ENCODE peak calls at places on chromosomes 6 and 20, in seven cellular contexts. C is heart right ventricle, I is uterus, S is GM23248, T is tibial nerve, V is GM12878, R is upper lobe of right lung. L is an unnamed sample.

GRCh38 chr6:37576336-37576737 is 76.6 kb upstream of the CCDC167 start:
- DNase-seq in C (no peak), I (no peak), S (peak; percentile 85), T (no peak), V (no peak), R (no peak), L (no peak)

GRCh38 chr20:63031251-63032014 is 24.7 kb upstream of the BHLHE23 start:
- DNase-seq in C (peak; percentile 6), I (no peak), S (no peak), T (no peak), V (no peak), R (no peak), L (peak; percentile 41)

GRCh38 chr6:131164506-131164905 is 29.2 kb downstream of the AKAP7 start:
- DNase-seq in C (no peak), I (no peak), S (peak; percentile 62), T (no peak), V (no peak), R (no peak), L (no peak)

GRCh38 chr6:163489584-163489983 is 75.1 kb downstream of the QKI start:
- DNase-seq in C (no peak), I (no peak), S (peak; percentile 23), T (no peak), V (no peak), R (no peak), L (no peak)

GRCh38 chr6:89818977-89819335 is 638 bp downstream of the MDN1 start:
- DNase-seq in C (no peak), I (no peak), S (peak; percentile 56), T (no peak), V (no peak), R (no peak), L (no peak)

GRCh38 chr20:37411408-37412306 is 65.7 kb downstream of the SRC start:
- DNase-seq in C (no peak), I (no peak), S (peak; percentile 36), T (no peak), V (no peak), R (no peak), L (no peak)

GRCh38 chr6:139066080-139066479 is 37.5 kb downstream of the ABRACL start:
- DNase-seq in C (no peak), I (no peak), S (no peak), T (no peak), V (no peak), R (no peak), L (no peak)

GRCh38 chr6:127959869-127960268 is 59.0 kb upstream of the THEMIS start:
- DNase-seq in C (no peak), I (no peak), S (no peak), T (no peak), V (no peak), R (no peak), L (no peak)

GRCh38 chr6:33853736-33854135 is 49.9 kb upstream of the MLN start:
- DNase-seq in C (no peak), I (no peak), S (no peak), T (no peak), V (no peak), R (no peak), L (no peak)
- H3K4me1 ChIP-seq in C (no peaks in the 10 kb centered on the region), I (no peaks in the 10 kb centered on the region), S (no peaks in the 10 kb centered on the region), T (no peaks in the 10 kb centered on the region), V (peaks cover 24% of the 10 kb centered on the region), R (peaks cover 9% of the 10 kb centered on the region), L (no peaks in the 10 kb centered on the region)

GRCh38 chr6:48998574-48998973 is 464.5 kb downstream of the MMUT start:
- DNase-seq in C (no peak), I (no peak), S (no peak), T (no peak), V (no peak), R (no peak), L (no peak)
- H3K27ac ChIP-seq in C (no peak overlapping the region), I (no peak overlapping the region), S (no peak overlapping the region), T (no peak overlapping the region), V (no peak overlapping the region), R (no peak overlapping the region), L (no peak overlapping the region)

GRCh38 chr6:24931296-24931695 is 4.5 kb downstream of the RIPOR2 start:
- DNase-seq in C (no peak), I (no peak), S (peak; percentile 18), T (no peak), V (no peak), R (no peak), L (no peak)

GRCh38 chr6:24932832-24933231 is 2.9 kb downstream of the RIPOR2 start:
- DNase-seq in C (no peak), I (no peak), S (no peak), T (no peak), V (no peak), R (no peak), L (no peak)

GRCh38 chr6:24930386-24930785 is 5.4 kb downstream of the RIPOR2 start:
- DNase-seq in C (no peak), I (peak; percentile 54), S (peak; percentile 51), T (no peak), V (no peak), R (no peak), L (peak; percentile 72)

GRCh38 chr6:24933266-24933665 is 2.5 kb downstream of the RIPOR2 start:
- DNase-seq in C (no peak), I (no peak), S (no peak), T (no peak), V (no peak), R (no peak), L (no peak)

DNA sequence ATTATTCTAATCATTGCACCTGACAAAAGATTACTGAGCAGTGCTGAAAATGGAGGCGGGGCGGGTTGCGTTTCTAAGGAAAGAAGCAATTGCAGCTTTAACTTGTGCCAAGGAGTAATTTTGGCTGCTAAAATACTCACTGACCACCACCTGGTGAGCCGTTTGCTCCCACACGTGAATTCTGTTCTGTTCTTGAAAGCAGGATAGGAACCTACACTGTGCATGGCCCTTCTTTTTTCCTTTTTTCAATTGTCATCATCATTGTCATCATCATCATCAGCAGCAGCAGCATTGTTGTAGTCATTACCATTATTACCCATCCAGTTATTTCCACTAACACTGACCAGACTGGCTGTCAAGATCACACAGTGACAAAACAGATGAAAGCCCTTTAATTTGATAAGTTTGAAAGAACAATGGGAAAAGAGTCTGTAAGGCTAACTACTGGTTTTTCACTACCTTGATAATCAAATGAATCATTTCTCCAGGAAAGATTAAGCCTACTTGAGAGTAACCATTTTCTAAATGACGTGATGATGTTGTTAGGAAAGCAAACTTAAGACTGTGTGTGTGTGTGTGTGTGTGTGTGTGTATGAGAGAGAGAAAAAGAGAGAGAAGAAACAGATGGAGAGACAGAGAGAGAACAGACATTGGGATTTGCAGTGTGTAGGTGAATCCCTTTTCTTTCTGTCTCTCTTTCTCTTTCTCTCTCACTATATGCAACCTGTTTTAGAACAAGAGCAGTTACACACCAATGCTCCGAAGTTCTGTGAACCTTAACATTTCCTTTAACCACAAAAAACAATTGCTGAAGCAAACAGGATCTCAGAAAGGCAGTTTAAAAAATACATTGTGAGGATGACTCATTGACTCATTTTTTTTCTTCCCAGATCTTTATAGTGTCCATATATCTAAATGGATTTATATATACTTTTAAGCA is 3.7 kb downstream of the RIPOR2 start:
- DNase-seq in C (no peak), I (no peak), S (peak; percentile 29), T (no peak), V (peak; percentile 84), R (no peak), L (no peak)
- H3K4me1 ChIP-seq in C (peaks cover 40% of the 10 kb centered on the region), I (peaks cover 8% of the 10 kb centered on the region), S (peaks cover 35% of the 10 kb centered on the region), T (peaks cover 12% of the 10 kb centered on the region), V (peaks cover 52% of the 10 kb centered on the region), R (peaks cover 20% of the 10 kb centered on the region), L (peaks cover 29% of the 10 kb centered on the region)

DNA sequence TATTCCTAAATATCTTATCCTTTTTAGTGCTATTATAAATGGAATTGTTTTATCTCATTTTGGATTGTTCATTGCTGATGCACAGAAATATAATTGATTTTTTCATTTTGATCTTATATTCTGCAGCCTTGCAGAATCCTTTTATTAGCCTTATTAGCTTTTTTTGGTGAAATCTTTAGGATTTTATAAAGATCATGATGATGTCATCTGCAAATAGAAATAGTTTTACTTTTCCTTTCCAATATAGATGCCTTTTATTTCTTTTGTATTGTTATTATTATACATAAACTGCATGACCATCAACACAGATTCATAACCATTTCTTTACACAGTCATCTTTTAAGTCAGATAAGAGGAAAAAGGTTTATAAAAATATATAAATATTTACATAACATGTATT is 16.9 kb upstream of the PSMF1 start:
- DNase-seq in C (no peak), I (no peak), S (no peak), T (no peak), V (no peak), R (no peak), L (no peak)
- H3K27ac ChIP-seq in C (no peak overlapping the region), I (no peak overlapping the region), S (no peak overlapping the region), T (no peak overlapping the region), V (no peak overlapping the region), R (no peak overlapping the region), L (no peak overlapping the region)

GRCh38 chr20:47204746-47205122 is 151.8 kb downstream of the ZMYND8 start:
- DNase-seq in C (no peak), I (no peak), S (no peak), T (no peak), V (no peak), R (no peak), L (no peak)
- H3K4me1 ChIP-seq in C (no peaks in the 10 kb centered on the region), I (no peaks in the 10 kb centered on the region), S (peaks cover 4% of the 10 kb centered on the region), T (no peaks in the 10 kb centered on the region), V (no peaks in the 10 kb centered on the region), R (no peaks in the 10 kb centered on the region), L (no peaks in the 10 kb centered on the region)

GRCh38 chr20:56386219-56386618 is 5.8 kb downstream of the AURKA start:
- DNase-seq in C (no peak), I (no peak), S (no peak), T (no peak), V (no peak), R (no peak), L (no peak)
- H3K27ac ChIP-seq in C (no peak overlapping the region), I (no peak overlapping the region), S (no peak overlapping the region), T (no peak overlapping the region), V (no peak overlapping the region), R (no peak overlapping the region), L (no peak overlapping the region)

DNA sequence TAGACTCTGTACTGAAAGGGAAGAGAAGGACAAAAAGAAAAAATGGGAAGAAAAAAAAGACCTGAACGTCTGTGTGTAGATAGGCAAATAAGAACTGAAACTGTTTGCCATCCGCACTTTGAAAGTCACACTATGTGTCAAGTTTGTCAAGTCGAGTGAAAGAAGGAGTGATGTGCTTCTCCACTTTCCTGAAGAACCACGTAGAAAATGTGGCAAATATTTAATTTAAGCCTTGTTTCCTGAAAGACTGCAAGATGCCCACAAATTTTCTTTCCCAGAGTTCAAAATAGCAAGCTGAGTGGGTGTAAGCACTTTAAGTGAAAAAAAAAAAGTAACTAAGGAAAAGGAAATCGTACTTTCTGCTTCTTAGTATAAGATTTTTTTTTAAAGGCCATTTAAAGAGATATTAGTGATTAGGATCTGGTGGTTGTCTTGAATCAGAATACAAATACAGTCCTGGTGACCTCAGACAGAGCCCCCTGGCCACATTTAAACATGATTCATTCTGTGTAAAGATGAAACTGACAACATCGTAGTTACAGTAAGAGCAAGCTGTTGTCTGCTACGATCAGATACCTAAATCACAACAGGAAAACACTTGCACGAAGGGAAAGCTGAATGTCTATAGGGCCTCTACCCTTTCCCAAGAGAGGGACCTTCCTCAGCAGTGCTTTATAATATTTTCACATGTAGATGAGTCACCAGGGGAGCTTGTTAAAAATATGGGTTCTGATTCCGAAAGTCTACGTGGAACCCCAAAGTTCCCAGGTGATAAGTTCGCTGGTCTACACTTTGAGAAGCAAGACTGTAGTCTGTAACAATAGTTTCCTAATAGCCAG is 102.3 kb downstream of the HIVEP2 start:
- DNase-seq in C (no peak), I (no peak), S (peak; percentile 67), T (no peak), V (peak; percentile 97), R (no peak), L (no peak)
- H3K4me1 ChIP-seq in C (peaks cover 69% of the 10 kb centered on the region), I (no peaks in the 10 kb centered on the region), S (peaks cover 77% of the 10 kb centered on the region), T (peaks cover 33% of the 10 kb centered on the region), V (peaks cover 72% of the 10 kb centered on the region), R (peaks cover 48% of the 10 kb centered on the region), L (peaks cover 73% of the 10 kb centered on the region)